ENCODE peak calls at places on chromosomes 6 and 20, in eight cellular contexts. W is effector CD4-positive, alpha-beta T cell; O is T-helper 17 cell; T is upper lobe of right lung; J is NCI-H187 treated with DMSO at 0.1 percent for 48 hours; I is central memory CD4-positive, alpha-beta T cell; E is SW480; P is skeletal muscle cell. K is an unnamed sample.

GRCh38 chr20:25058797-25059486 is 1.0 kb upstream of the ACSS1 start:
- DNase-seq in T (peak; percentile 76), E (peak; percentile 46), W (no peak), J (no peak), O (no peak), I (no peak), P (no peak), K (no peak)

GRCh38 chr6:83474309-83474708 is 38.0 kb upstream of the PRSS35 start:
- DNase-seq in T (no peak), J (no peak), I (no peak), E (no peak), W (no peak), P (peak; percentile 9), O (no peak), K (no peak)

GRCh38 chr6:89297695-89298351 is 17.3 kb downstream of the GABRR2 start:
- DNase-seq in J (no peak), E (peak; percentile 96), P (peak; percentile 90), T (no peak), I (peak; percentile 76), O (peak; percentile 34), W (peak; percentile 44), K (no peak)

GRCh38 chr20:45857836-45858250 is 429 bp downstream of the ZSWIM3 start:
- DNase-seq in P (no peak), O (no peak), T (no peak), E (no peak), I (no peak), J (no peak), W (no peak), K (no peak)

GRCh38 chr6:30508890-30509736 is 19.8 kb downstream of the HLA-E start:
- DNase-seq in O (no peak), I (peak; percentile 83), P (no peak), T (no peak), W (peak; percentile 39), E (no peak), J (no peak), K (no peak)

GRCh38 chr6:129016844-129017243 is 133.9 kb downstream of the LAMA2 start:
- DNase-seq in W (no peak), E (no peak), J (no peak), T (no peak), P (no peak), I (no peak), O (no peak), K (no peak)

GRCh38 chr6:135128268-135128914 is 52.7 kb upstream of the MYB start:
- DNase-seq in I (peak; percentile 68), O (no peak), T (no peak), J (no peak), E (no peak), P (no peak), W (peak; percentile 9), K (no peak)

GRCh38 chr20:59820204-59821041 is 113.0 kb downstream of the SYCP2 start:
- DNase-seq in I (no peak), O (no peak), W (no peak), P (peak; percentile 14), E (peak; percentile 30), T (no peak), J (peak; percentile 54), K (no peak)

K was measured in mucosa of descending colon.